ENCODE peak calls at places on chromosomes 2 and 18, in ten cellular contexts. U, F, O, V, P, N, J, C, R and Y are unnamed samples.

GRCh38 chr2:127810156-127810636 is 775 bp downstream of the WDR33 start:
- DNase-seq in P (peak), R (peak), J (no peak), V (no peak), C (no peak), U (peak), F (no peak), N (no peak), O (no peak), Y (no peak)

GRCh38 chr2:84033347-84033974 is 425.6 kb downstream of the SUCLG1 start:
- DNase-seq in R (no peak), J (no peak), V (no peak), P (no peak), F (no peak), U (no peak), O (no peak), C (no peak), N (no peak), Y (no peak)

GRCh38 chr18:55069497-55069896 is 110.2 kb upstream of the CCDC68 start:
- DNase-seq in J (no peak), P (no peak), R (no peak), V (no peak), C (no peak), F (no peak), U (no peak), N (no peak), O (no peak), Y (no peak)

GRCh38 chr18:13300029-13300428 is 81.5 kb downstream of the LDLRAD4 start:
- DNase-seq in O (no peak), P (no peak), F (no peak), U (no peak), N (no peak), R (peak), V (no peak), C (no peak), J (no peak), Y (no peak)

GRCh38 chr2:47891369-47892337 is 14.6 kb downstream of the FBXO11 start:
- DNase-seq in F (no peak), N (no peak), U (no peak), R (no peak), O (no peak), C (no peak), J (no peak), V (no peak), P (no peak), Y (no peak)

GRCh38 chr2:117232305-117232704 is 582.2 kb upstream of the DDX18 start:
- DNase-seq in J (no peak), U (no peak), V (no peak), P (no peak), O (no peak), F (no peak), N (no peak), C (no peak), R (no peak), Y (no peak)

GRCh38 chr2:240790370-240791210 is 29.4 kb downstream of the KIF1A start:
- DNase-seq in N (peak), F (no peak), O (no peak), R (no peak), P (no peak), U (no peak), J (no peak), V (no peak), C (no peak), Y (peak)

GRCh38 chr2:46555011-46555410 is 75.6 kb downstream of the TMEM247 start:
- DNase-seq in N (no peak), P (peak), R (no peak), U (no peak), C (no peak), O (no peak), J (no peak), V (no peak), F (no peak), Y (no peak)

GRCh38 chr18:55433140-55433539 is 154.9 kb downstream of the TCF4 start:
- DNase-seq in C (no peak), N (no peak), O (no peak), P (no peak), U (no peak), F (no peak), V (no peak), R (no peak), J (no peak), Y (no peak)

GRCh38 chr18:75309564-75309963 is 99.0 kb downstream of the TSHZ1 start:
- DNase-seq in V (no peak), F (no peak), P (no peak), C (no peak), O (no peak), N (no peak), J (no peak), R (no peak), U (no peak), Y (no peak)

GRCh38 chr18:31498450-31499156 is 626 bp downstream of the DSG2 start:
- DNase-seq in F (no peak), V (no peak), C (no peak), R (peak), J (no peak), O (no peak), N (no peak), P (no peak), U (no peak), Y (no peak)

GRCh38 chr2:55961318-55961911 is 37.8 kb upstream of the EFEMP1 start:
- DNase-seq in F (no peak), N (no peak), P (peak), O (no peak), R (no peak), V (no peak), C (peak), J (peak), U (no peak), Y (no peak)

GRCh38 chr18:55095579-55095978 is 136.3 kb upstream of the CCDC68 start:
- DNase-seq in C (no peak), P (no peak), R (no peak), F (no peak), U (no peak), O (no peak), N (no peak), J (no peak), V (no peak), Y (no peak)

GRCh38 chr2:188199716-188200128 is 92.0 kb upstream of the GULP1 start:
- DNase-seq in N (no peak), U (no peak), J (no peak), F (no peak), V (no peak), P (peak), O (no peak), R (no peak), C (no peak), Y (no peak)

GRCh38 chr18:59268722-59269562 is 4.3 kb downstream of the RAX start:
- DNase-seq in P (peak), U (no peak), R (peak), F (no peak), C (peak), N (peak), O (no peak), J (no peak), V (no peak), Y (no peak)

GRCh38 chr2:132256251-132256902 is 94.6 kb upstream of the ANKRD30BL start:
- DNase-seq in J (no peak), P (no peak), U (no peak), O (no peak), N (peak), C (peak), R (no peak), V (no peak), F (no peak), Y (no peak)

GRCh38 chr2:40639294-40639693 is 187.4 kb upstream of the SLC8A1 start:
- DNase-seq in O (no peak), R (no peak), F (no peak), V (no peak), J (no peak), U (no peak), N (no peak), P (no peak), C (no peak), Y (peak)

GRCh38 chr2:36650031-36650430 is 46.5 kb upstream of the VIT start:
- DNase-seq in R (no peak), U (no peak), O (no peak), P (peak), C (no peak), F (no peak), V (peak), N (no peak), J (peak), Y (no peak)

GRCh38 chr2:202542142-202542541 is 92.6 kb upstream of the FAM117B start:
- DNase-seq in P (no peak), F (no peak), C (no peak), V (no peak), U (no peak), N (no peak), O (no peak), R (no peak), J (no peak), Y (no peak)

GRCh38 chr18:2903006-2903405 is 56.2 kb downstream of the EMILIN2 start:
- DNase-seq in O (no peak), J (no peak), U (peak), V (no peak), N (no peak), R (no peak), F (peak), C (no peak), P (no peak), Y (peak)

GRCh38 chr18:59921384-59921891 is 21.6 kb downstream of the PMAIP1 start:
- DNase-seq in U (no peak), J (no peak), N (no peak), F (no peak), P (no peak), C (no peak), O (no peak), R (no peak), V (no peak), Y (no peak)

GRCh38 chr2:230762317-230762896 is 49.8 kb downstream of the CAB39 start:
- DNase-seq in U (no peak), O (no peak), F (no peak), N (no peak), P (peak), C (peak), J (no peak), V (no peak), R (peak), Y (no peak)

GRCh38 chr2:188333751-188334524 is 42.3 kb downstream of the GULP1 start:
- DNase-seq in R (peak), N (no peak), C (no peak), U (peak), V (no peak), P (no peak), O (peak), F (peak), J (no peak), Y (no peak)

GRCh38 chr18:23765931-23766330 is 76.7 kb downstream of the LAMA3 start:
- DNase-seq in R (no peak), P (no peak), J (no peak), F (no peak), N (no peak), U (no peak), C (no peak), O (no peak), V (no peak), Y (no peak)

GRCh38 chr18:24014986-24015896 is 687 bp downstream of the TTC39C start:
- DNase-seq in R (peak), U (peak), N (peak), F (peak), P (peak), O (peak), C (no peak), V (peak), J (no peak), Y (peak)

GRCh38 chr2:193521523-193521922 is 1326.8 kb upstream of the TMEFF2 start:
- DNase-seq in J (no peak), R (no peak), O (no peak), C (no peak), N (no peak), P (no peak), U (no peak), V (no peak), F (no peak), Y (no peak)

GRCh38 chr2:130337735-130338325 is 4.9 kb upstream of the IMP4 start:
- DNase-seq in U (no peak), V (no peak), O (no peak), J (no peak), P (no peak), C (peak), N (no peak), R (no peak), F (no peak), Y (no peak)

GRCh38 chr2:171595896-171596295 is 73.6 kb downstream of the CYBRD1 start:
- DNase-seq in R (no peak), O (no peak), U (no peak), F (no peak), C (no peak), J (no peak), N (no peak), V (peak), P (no peak), Y (no peak)

GRCh38 chr18:2433366-2433765 is 137.9 kb downstream of the METTL4 start:
- DNase-seq in F (no peak), C (no peak), N (no peak), P (no peak), J (no peak), R (no peak), O (no peak), U (no peak), V (no peak), Y (no peak)

GRCh38 chr2:134207589-134208209 is 46.2 kb upstream of the MGAT5 start:
- DNase-seq in R (peak), U (peak), P (peak), O (peak), F (peak), J (peak), N (peak), V (peak), C (peak), Y (no peak)

GRCh38 chr2:118851650-118852049 is 4.2 kb upstream of the EN1 start:
- DNase-seq in U (no peak), P (no peak), J (no peak), C (no peak), F (no peak), V (no peak), O (peak), R (no peak), N (no peak), Y (no peak)

GRCh38 chr2:172806426-172807008 is 70.9 kb downstream of the RAPGEF4 start:
- DNase-seq in J (peak), F (no peak), U (no peak), N (no peak), C (peak), P (peak), R (peak), O (no peak), V (no peak), Y (no peak)

GRCh38 chr2:230650585-230651137 is 62.0 kb upstream of the CAB39 start:
- DNase-seq in C (peak), O (no peak), P (no peak), F (no peak), V (no peak), U (no peak), N (no peak), J (no peak), R (no peak), Y (no peak)

GRCh38 chr2:120520929-120521912 is 175.3 kb downstream of the INHBB start:
- DNase-seq in P (peak), U (no peak), R (peak), O (peak), F (no peak), J (peak), N (peak), C (peak), V (peak), Y (no peak)

GRCh38 chr2:178478102-178478441 is 328 bp downstream of the FKBP7 start:
- DNase-seq in U (no peak), O (no peak), C (peak), R (peak), F (no peak), J (no peak), V (no peak), P (no peak), N (peak), Y (peak)

GRCh38 chr18:63137999-63138448 is 181.5 kb downstream of the BCL2 start:
- DNase-seq in U (peak), J (no peak), P (no peak), N (peak), O (no peak), R (no peak), V (peak), F (no peak), C (no peak), Y (no peak)

GRCh38 chr2:229087229-229087628 is 183.9 kb downstream of the PID1 start:
- DNase-seq in C (no peak), J (no peak), V (no peak), P (no peak), N (no peak), O (no peak), F (no peak), R (no peak), U (no peak), Y (no peak)

GRCh38 chr18:76492669-76493212 is 2.3 kb downstream of the ZNF516 start:
- DNase-seq in R (peak), J (peak), U (peak), F (peak), P (peak), V (peak), C (peak), N (peak), O (peak), Y (peak)

GRCh38 chr18:76493213-76494107 is 1.6 kb downstream of the ZNF516 start:
- DNase-seq in P (peak), U (no peak), C (peak), V (no peak), F (no peak), R (peak), O (no peak), N (no peak), J (no peak), Y (no peak)

GRCh38 chr18:76491436-76491800 is 3.6 kb downstream of the ZNF516 start:
- DNase-seq in O (peak), V (peak), J (no peak), N (peak), F (peak), C (peak), U (peak), R (peak), P (peak), Y (peak)

GRCh38 chr18:76490701-76491171 is 4.3 kb downstream of the ZNF516 start:
- DNase-seq in P (peak), C (no peak), N (peak), U (peak), V (no peak), O (peak), R (peak), F (no peak), J (no peak), Y (peak)

DNA sequence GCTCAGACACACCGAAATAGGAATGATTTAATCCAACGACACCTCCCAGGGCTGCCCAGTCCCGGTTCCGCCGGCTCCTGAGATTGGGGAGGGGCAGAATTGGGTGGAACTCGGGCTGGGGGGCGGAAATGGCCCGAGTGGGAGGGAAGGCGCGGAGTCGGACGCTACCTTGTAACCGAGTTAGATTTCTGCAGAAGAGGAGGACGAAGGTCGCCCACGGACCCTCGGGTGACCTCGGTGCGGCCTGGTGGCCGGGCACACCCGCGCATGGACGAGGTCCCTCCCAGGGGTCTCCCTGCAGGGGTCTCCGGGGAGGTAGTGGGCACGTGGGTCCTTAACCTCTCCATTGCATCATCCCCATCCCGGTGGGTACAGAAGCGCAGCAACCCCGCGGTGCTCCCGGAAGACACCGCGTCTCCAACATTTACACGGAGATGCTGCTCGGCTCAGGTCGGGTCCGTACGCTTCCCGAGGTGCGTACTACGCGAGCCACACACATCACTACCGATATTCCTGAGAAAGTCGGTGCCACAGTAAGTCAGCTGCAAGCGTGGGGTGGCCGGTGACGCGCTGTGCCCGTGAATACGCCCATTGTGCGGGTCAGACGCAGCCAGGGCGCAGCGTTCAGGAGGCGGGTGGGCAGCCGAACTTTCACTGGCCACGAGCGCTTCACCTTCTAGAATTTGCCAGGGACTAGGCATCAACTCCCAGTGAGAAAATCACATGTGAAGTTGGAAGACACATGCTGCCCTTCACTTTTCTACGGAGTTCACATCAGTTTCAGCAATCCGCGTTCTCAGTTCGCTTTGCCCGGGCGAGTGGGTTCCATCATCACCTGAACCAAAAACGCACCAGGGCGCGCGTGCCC is 3.0 kb downstream of the ZNF516 start:
- DNase-seq in V (peak), F (peak), C (no peak), J (no peak), O (peak), U (no peak), R (peak), N (peak), P (peak), Y (peak)
- TF ChIP-seq POLR2A in V (no peak), F (no peak), C (no peak), J (peak), O (no peak), U (no peak), R (peak), N (no peak), P (no peak), Y (no peak)

GRCh38 chr2:28621172-28622100 is 125.6 kb downstream of the PLB1 start:
- DNase-seq in F (peak), N (peak), P (peak), R (peak), V (peak), U (peak), J (peak), O (peak), C (peak), Y (peak)
- TF ChIP-seq POLR2A in F (no peak), N (no peak), P (no peak), R (peak), V (no peak), U (no peak), J (no peak), O (no peak), C (no peak), Y (no peak)

GRCh38 chr2:64525323-64525625 is 1.1 kb downstream of the AFTPH start:
- DNase-seq in O (no peak), C (no peak), F (no peak), R (no peak), U (no peak), J (no peak), N (no peak), P (no peak), V (no peak), Y (no peak)
- TF ChIP-seq POLR2A in O (no peak), C (no peak), F (no peak), R (no peak), U (no peak), J (no peak), N (no peak), P (no peak), V (no peak), Y (no peak)

DNA sequence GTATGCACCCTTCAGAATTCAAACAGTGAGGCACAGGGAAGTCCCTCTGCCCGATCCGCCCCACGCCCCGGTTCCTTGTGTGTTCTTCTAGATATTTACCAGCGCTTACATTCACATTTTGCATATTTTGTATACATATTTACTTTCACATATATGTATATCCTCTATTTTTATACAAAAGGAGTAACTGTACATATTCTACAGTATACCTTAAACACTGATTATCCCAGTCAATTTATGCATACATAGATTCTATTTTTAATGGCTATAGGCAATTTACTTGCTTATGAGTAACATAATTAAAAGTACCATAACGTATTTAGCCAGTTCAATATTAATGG is 309 bp upstream of the DUSP11 start:
- DNase-seq in F (no peak), N (no peak), V (no peak), R (no peak), O (no peak), U (no peak), C (no peak), J (no peak), P (no peak), Y (no peak)
- TF ChIP-seq POLR2A in F (no peak), N (no peak), V (no peak), R (no peak), O (no peak), U (no peak), C (no peak), J (no peak), P (no peak), Y (no peak)